ENCODE peak calls at places on chromosome 20, in seven cellular contexts. Y is stimulated activated naive CD8-positive, alpha-beta T cell treated with anti-CD3 and anti-CD28 coated beads, Interleukin-15, Interleukin-2, amounts not matched to agents 100 U/mL and 50 U/mL, for 24 hours; S is endothelial cell; G is left ventricle myocardium inferior; J is WTC11; L is fibroblast of mammary gland; I is EL. D is an unnamed sample.

GRCh38 chr20:58075980-58076749 is 152.3 kb downstream of the ANKRD60 start:
- DNase-seq in L (no peak), G (no peak), Y (no peak), S (no peak), I (no peak), J (no peak), D (peak; percentile 86)

GRCh38 chr20:40612247-40612646 is 76.8 kb downstream of the MAFB start:
- DNase-seq in L (no peak), Y (no peak), G (no peak), J (no peak), I (no peak), S (no peak), D (no peak)

GRCh38 chr20:52268184-52268583 is 76.6 kb upstream of the ZFP64 start:
- DNase-seq in S (no peak), L (peak; percentile 26), G (no peak), Y (no peak), I (peak; percentile 30), J (no peak), D (peak; percentile 67)

GRCh38 chr20:62768815-62769287 is 27.4 kb upstream of the MRGBP start:
- DNase-seq in G (no peak), Y (no peak), S (no peak), J (no peak), L (no peak), I (peak; percentile 36), D (peak; percentile 37)

GRCh38 chr20:58645277-58645968 is 5.7 kb upstream of the STX16 start:
- DNase-seq in G (no peak), J (no peak), Y (peak; percentile 2), L (peak; percentile 86), S (no peak), I (peak; percentile 26), D (peak; percentile 99)

GRCh38 chr20:2955257-2955950 is 82.1 kb downstream of the PTPRA start:
- DNase-seq in G (no peak), I (no peak), J (no peak), L (no peak), Y (no peak), S (no peak), D (no peak)

GRCh38 chr20:44326391-44327159 is 10.3 kb upstream of the R3HDML start:
- DNase-seq in S (peak; percentile 18), I (no peak), G (no peak), L (no peak), Y (peak; percentile 37), J (peak; percentile 72), D (no peak)

GRCh38 chr20:1296117-1296610 is 30.1 kb downstream of the SNPH start:
- DNase-seq in G (no peak), L (no peak), S (no peak), J (no peak), I (no peak), Y (no peak), D (no peak)

GRCh38 chr20:10595985-10596384 is 77.8 kb downstream of the JAG1 start:
- DNase-seq in I (no peak), J (no peak), Y (no peak), L (no peak), G (no peak), S (no peak), D (no peak)

GRCh38 chr20:10935658-10936057 is 261.9 kb upstream of the JAG1 start:
- DNase-seq in J (no peak), Y (no peak), I (no peak), L (no peak), S (no peak), G (no peak), D (no peak)

GRCh38 chr20:40499416-40499815 is 189.6 kb downstream of the MAFB start:
- DNase-seq in S (no peak), J (no peak), L (no peak), G (no peak), Y (no peak), I (no peak), D (no peak)

GRCh38 chr20:43751167-43752050 is 24.6 kb upstream of the GTSF1L start:
- DNase-seq in G (no peak), Y (peak; percentile 64), I (peak; percentile 80), L (peak; percentile 94), S (no peak), J (no peak), D (peak; percentile 99)

GRCh38 chr20:26276811-26277210 is 580.2 kb upstream of the ZNF337 start:
- DNase-seq in I (peak; percentile 10), J (peak; percentile 32), Y (no peak), S (no peak), L (no peak), G (no peak), D (peak; percentile 18)

GRCh38 chr20:39036011-39036410 is 73.9 kb downstream of the DHX35 start:
- DNase-seq in G (no peak), S (no peak), Y (no peak), J (no peak), I (peak; percentile 36), L (peak; percentile 25), D (no peak)

GRCh38 chr20:62734881-62735280 is 26.2 kb downstream of the NTSR1 start:
- DNase-seq in L (no peak), J (no peak), Y (no peak), G (peak; percentile 3), S (no peak), I (no peak), D (peak; percentile 43)

GRCh38 chr20:62409935-62410741 is 3.1 kb upstream of the CABLES2 start:
- DNase-seq in S (peak; percentile 60), J (peak; percentile 76), Y (peak; percentile 54), I (peak; percentile 22), G (peak; percentile 43), L (peak; percentile 12), D (peak; percentile 48)

GRCh38 chr20:878511-879307 is 37.4 kb downstream of the ANGPT4 start:
- DNase-seq in Y (peak; percentile 37), L (peak; percentile 22), J (peak; percentile 74), G (no peak), I (no peak), S (peak; percentile 62), D (peak; percentile 56)

GRCh38 chr20:49345538-49345937 is 67.7 kb upstream of the ZNFX1 start:
- DNase-seq in G (peak; percentile 37), L (peak; percentile 47), I (peak; percentile 96), S (no peak), J (no peak), Y (no peak), D (peak; percentile 93)

GRCh38 chr20:60144428-60144827 is 186.2 kb downstream of the CDH26 start:
- DNase-seq in J (no peak), Y (no peak), G (no peak), S (no peak), L (no peak), I (no peak), D (no peak)

GRCh38 chr20:6533321-6533720 is 234.2 kb upstream of the BMP2 start:
- DNase-seq in I (peak; percentile 1), L (no peak), Y (no peak), G (no peak), J (no peak), S (no peak), D (peak; percentile 52)

GRCh38 chr20:51636123-51636522 is 93.6 kb upstream of the NFATC2 start:
- DNase-seq in G (no peak), J (no peak), I (peak; percentile 11), Y (peak; percentile 19), L (no peak), S (no peak), D (peak; percentile 95)

GRCh38 chr20:33561981-33562601 is 72.2 kb downstream of the CBFA2T2 start:
- DNase-seq in G (peak; percentile 65), L (peak; percentile 99), Y (no peak), I (peak; percentile 85), S (no peak), J (no peak), D (peak; percentile 97)

GRCh38 chr20:25249198-25249931 is 1.5 kb downstream of the PYGB start:
- DNase-seq in J (no peak), L (peak; percentile 41), I (no peak), G (no peak), S (no peak), Y (no peak), D (peak; percentile 34)

GRCh38 chr20:33064572-33065287 is 11.0 kb downstream of the BPIFB3 start:
- DNase-seq in S (no peak), L (no peak), I (no peak), J (no peak), G (no peak), Y (no peak), D (no peak)

GRCh38 chr20:36493801-36494114 is 47.6 kb upstream of the MYL9 start:
- DNase-seq in S (no peak), J (no peak), L (peak; percentile 92), Y (no peak), G (peak; percentile 74), I (peak; percentile 87), D (peak; percentile 24)

GRCh38 chr20:5863040-5863811 is 87.1 kb downstream of the TRMT6 start:
- DNase-seq in I (peak; percentile 67), J (no peak), L (peak; percentile 85), Y (no peak), S (no peak), G (peak; percentile 15), D (peak; percentile 94)

GRCh38 chr20:5073154-5074049 is 46.4 kb downstream of the PCNA start:
- DNase-seq in J (peak; percentile 25), I (peak; percentile 84), S (no peak), G (peak; percentile 88), Y (no peak), L (peak; percentile 66), D (peak; percentile 97)

GRCh38 chr20:24587384-24588046 is 118.1 kb downstream of the SYNDIG1 start:
- DNase-seq in I (no peak), Y (no peak), G (no peak), S (no peak), J (no peak), L (no peak), D (peak; percentile 48)

GRCh38 chr20:3821996-3822395 is 1.6 kb downstream of the AP5S1 start:
- DNase-seq in Y (no peak), S (no peak), I (no peak), J (no peak), G (no peak), L (no peak), D (no peak)

GRCh38 chr20:46914789-46915359 is 20.2 kb downstream of the EYA2 start:
- DNase-seq in L (peak; percentile 32), J (no peak), I (no peak), G (no peak), S (no peak), Y (no peak), D (no peak)

GRCh38 chr20:10596726-10597125 is 77.1 kb downstream of the JAG1 start:
- DNase-seq in J (no peak), G (no peak), I (peak; percentile 80), Y (no peak), S (no peak), L (peak; percentile 93), D (peak; percentile 86)

GRCh38 chr20:40897177-40897700 is 131.4 kb upstream of the TOP1 start:
- DNase-seq in S (no peak), L (peak; percentile 68), J (no peak), Y (no peak), I (peak; percentile 21), G (no peak), D (peak; percentile 87)

GRCh38 chr20:44448753-44449546 is 26.7 kb upstream of the TTPAL start:
- DNase-seq in G (no peak), J (peak; percentile 79), I (peak; percentile 27), S (peak; percentile 29), L (peak; percentile 34), Y (peak; percentile 10), D (peak; percentile 26)